ENCODE peak calls at places on chromosomes 6 and 20, in six cellular contexts. G is breast epithelium, V is GM23248, X is mammary epithelial cell, A is heart left ventricle, C is uterus. U is an unnamed sample. For H3K4me1 and H3K9me3, the result is how much of the 10 kb centered on the place peaks cover.

GRCh38 chr20:41956316-41957050 is 338.3 kb upstream of the CHD6 start:
- DNase-seq in G (no peak), V (peak), X (no peak), A (no peak), C (no peak), U (no peak)

GRCh38 chr20:18738055-18738454 is 75.5 kb upstream of the SCP2D1 start:
- DNase-seq in G (no peak), V (peak), X (no peak), A (no peak), C (no peak), U (no peak)

GRCh38 chr6:8084586-8084985 is 17.8 kb downstream of the EEF1E1 start:
- DNase-seq in G (no peak), V (peak), X (no peak), A (no peak), C (no peak), U (no peak)

GRCh38 chr6:90078513-90079289 is 184.4 kb downstream of the GJA10 start:
- DNase-seq in G (no peak), V (peak), X (no peak), A (no peak), C (no peak), U (no peak)

GRCh38 chr6:166253277-166254229 is 54.6 kb downstream of the PRR18 start:
- DNase-seq in G (no peak), V (peak), X (no peak), A (peak), C (no peak), U (peak)

GRCh38 chr20:62118113-62119043 is 3.9 kb upstream of the LSM14B start:
- DNase-seq in G (no peak), V (no peak), X (no peak), A (no peak), C (no peak), U (no peak)

GRCh38 chr6:83536034-83536646 is 23.8 kb downstream of the PRSS35 start:
- DNase-seq in G (no peak), V (peak), X (peak), A (peak), C (no peak), U (peak)

GRCh38 chr6:154981071-154981373 is 14.1 kb upstream of the TIAM2 start:
- DNase-seq in G (no peak), V (no peak), X (peak), A (no peak), C (no peak), U (no peak)

GRCh38 chr6:128409003-128409402 is 111.4 kb downstream of the PTPRK start:
- DNase-seq in G (no peak), V (no peak), X (no peak), A (no peak), C (no peak), U (no peak)

GRCh38 chr6:87700729-87701675 is 1.0 kb downstream of the AKIRIN2 start:
- DNase-seq in G (no peak), V (peak), X (peak), A (peak), C (peak), U (peak)

GRCh38 chr6:53734473-53735299 is 60.1 kb upstream of the LRRC1 start:
- DNase-seq in G (no peak), V (peak), X (peak), A (peak), C (no peak), U (no peak)

GRCh38 chr6:134802426-134803058 is 147.4 kb downstream of the ALDH8A1 start:
- DNase-seq in G (no peak), V (no peak), X (peak), A (no peak), C (no peak), U (no peak)

GRCh38 chr20:14716251-14716650 is 378.8 kb upstream of the FLRT3 start:
- DNase-seq in G (no peak), V (no peak), X (no peak), A (no peak), C (no peak), U (no peak)

GRCh38 chr6:152356659-152357058 is 280.5 kb downstream of the SYNE1 start:
- DNase-seq in G (no peak), V (peak), X (peak), A (no peak), C (no peak), U (no peak)

GRCh38 chr20:41150664-41151063 is 13.3 kb downstream of the PLCG1 start:
- DNase-seq in G (no peak), V (peak), X (no peak), A (peak), C (no peak), U (peak)

GRCh38 chr20:17614176-17614811 is 44.4 kb downstream of the DSTN start:
- DNase-seq in G (no peak), V (peak), X (no peak), A (peak), C (peak), U (peak)

GRCh38 chr6:52984247-52984646 is 10.8 kb downstream of the GSTA4 start:
- DNase-seq in G (no peak), V (peak), X (peak), A (no peak), C (no peak), U (no peak)

GRCh38 chr20:1296117-1296610 is 30.1 kb downstream of the SNPH start:
- DNase-seq in G (no peak), V (no peak), X (no peak), A (no peak), C (no peak), U (no peak)

GRCh38 chr20:56343861-56344381 is 14.9 kb upstream of the FAM210B start:
- DNase-seq in G (no peak), V (peak), X (peak), A (peak), C (no peak), U (peak)

GRCh38 chr6:158060447-158061360 is 79.0 kb downstream of the SYNJ2 start:
- DNase-seq in G (peak), V (peak), X (peak), A (peak), C (peak), U (peak)

GRCh38 chr6:84424956-84425355 is 197.5 kb upstream of the CEP162 start:
- DNase-seq in G (no peak), V (no peak), X (no peak), A (no peak), C (no peak), U (no peak)

GRCh38 chr6:18395177-18395850 is 8.2 kb downstream of the RNF144B start:
- DNase-seq in G (no peak), V (no peak), X (no peak), A (no peak), C (no peak), U (no peak)

GRCh38 chr6:31889331-31889972 is 8.0 kb downstream of the EHMT2 start:
- DNase-seq in G (no peak), V (no peak), X (no peak), A (no peak), C (no peak), U (no peak)

GRCh38 chr6:157663261-157663660 is 159.8 kb upstream of the SNX9 start:
- DNase-seq in G (no peak), V (no peak), X (no peak), A (no peak), C (no peak), U (no peak)

GRCh38 chr6:23176883-23177282 is 607.5 kb downstream of the HDGFL1 start:
- DNase-seq in G (no peak), V (peak), X (no peak), A (no peak), C (no peak), U (peak)

GRCh38 chr6:151412905-151413304 is 21.5 kb upstream of the ZBTB2 start:
- DNase-seq in G (no peak), V (no peak), X (no peak), A (no peak), C (no peak), U (no peak)

GRCh38 chr6:125546827-125547226 is 202.6 kb upstream of the HEY2 start:
- DNase-seq in G (no peak), V (peak), X (no peak), A (peak), C (no peak), U (peak)

GRCh38 chr6:108027594-108027993 is 46.9 kb downstream of the OSTM1 start:
- DNase-seq in G (no peak), V (peak), X (peak), A (no peak), C (no peak), U (no peak)

GRCh38 chr6:3247255-3248146 is 11.2 kb upstream of the PSMG4 start:
- DNase-seq in G (no peak), V (peak), X (peak), A (peak), C (peak), U (peak)

GRCh38 chr20:37385659-37386504 is 39.9 kb downstream of the SRC start:
- DNase-seq in G (no peak), V (no peak), X (no peak), A (no peak), C (no peak), U (peak)

GRCh38 chr6:106972500-106972899 is 2.0 kb downstream of the CD24 start:
- DNase-seq in G (no peak), V (no peak), X (peak), A (no peak), C (no peak), U (no peak)

GRCh38 chr6:106974337-106974998 is at the start of gene CD24:
- DNase-seq in G (peak), V (no peak), X (peak), A (no peak), C (no peak), U (no peak)

GRCh38 chr6:106973018-106973840 is 1.3 kb downstream of the CD24 start:
- DNase-seq in G (peak), V (no peak), X (peak), A (peak), C (no peak), U (no peak)

GRCh38 chr6:106974999-106975698 is 620 bp upstream of the CD24 start:
- DNase-seq in G (peak), V (peak), X (peak), A (peak), C (no peak), U (peak)

GRCh38 chr6:106973841-106974336 is 640 bp downstream of the CD24 start:
- DNase-seq in G (peak), V (peak), X (peak), A (no peak), C (no peak), U (no peak)
- H3K4me3 ChIP-seq in G (peak), V (peak), X (peak), A (no peak), C (peak), U (peak)

GRCh38 chr6:100462990-100463684 is 1.6 kb downstream of the SIM1 start:
- DNase-seq in G (no peak), V (no peak), X (no peak), A (no peak), C (no peak), U (no peak)
- H3K4me1 ChIP-seq in G (under half), V (under half), X (under half), A (under half), C (under half), U (under half)

DNA sequence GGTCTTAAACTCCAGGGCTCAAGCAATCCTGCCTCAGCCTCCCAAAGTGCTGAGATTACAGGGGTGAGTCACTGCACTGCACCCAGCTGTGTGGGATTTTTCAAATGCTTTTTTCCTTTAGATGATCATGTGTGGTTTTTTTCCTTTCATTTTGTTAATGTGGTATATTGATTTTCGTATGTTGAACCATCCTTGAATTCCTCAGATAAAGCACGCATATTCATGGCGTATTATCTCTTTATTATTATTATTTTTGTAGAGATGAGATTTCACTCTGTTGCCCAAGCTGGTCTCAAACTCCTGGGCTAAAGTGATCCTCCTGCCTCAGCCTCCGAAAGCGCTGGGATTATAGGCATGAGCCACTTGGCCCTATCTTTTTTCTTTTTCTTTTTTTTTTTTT is 7.0 kb downstream of the ZGPAT start:
- DNase-seq in G (no peak), V (peak), X (no peak), A (no peak), C (no peak), U (no peak)
- H3K9me3 ChIP-seq in G (under half), V (under half), X (under half), A (under half), C (under half), U (under half)

GRCh38 chr20:46056970-46057855 is 28.2 kb downstream of the SLC12A5 start:
- DNase-seq in G (no peak), V (peak), X (peak), A (peak), C (peak), U (peak)
- H3K4me3 ChIP-seq in G (peak), V (peak), X (no peak), A (peak), C (no peak), U (no peak)

DNA sequence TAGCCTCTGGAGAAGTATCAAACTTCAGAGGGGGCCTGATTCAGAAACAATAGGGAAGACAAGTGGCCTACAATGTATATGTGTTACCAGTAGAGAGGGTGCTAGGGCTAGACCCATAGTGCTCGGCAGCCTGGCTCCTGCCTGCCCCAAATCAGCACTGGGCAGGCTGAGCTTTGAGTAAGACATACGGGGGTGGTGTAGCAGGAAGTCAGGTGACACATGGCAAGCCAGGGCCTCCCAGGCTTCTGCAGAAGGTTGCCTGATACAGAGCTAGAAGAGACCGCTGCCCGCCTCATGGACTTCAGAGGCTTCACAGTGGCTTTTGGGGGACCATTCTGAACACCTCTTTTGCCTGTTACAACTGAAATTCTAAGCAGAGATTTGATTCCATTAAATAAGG is 43.4 kb downstream of the RALY start:
- DNase-seq in G (no peak), V (peak), X (peak), A (no peak), C (no peak), U (peak)
- H3K4me1 ChIP-seq in G (under half), V (under half), X (under half), A (under half), C (under half), U (under half)

GRCh38 chr6:159470400-159470799 is 222.6 kb downstream of the SOD2 start:
- DNase-seq in G (no peak), V (no peak), X (no peak), A (no peak), C (no peak), U (no peak)
- H3K9me3 ChIP-seq in G (under half), V (under half), X (under half), A (under half), C (under half), U (under half)

DNA sequence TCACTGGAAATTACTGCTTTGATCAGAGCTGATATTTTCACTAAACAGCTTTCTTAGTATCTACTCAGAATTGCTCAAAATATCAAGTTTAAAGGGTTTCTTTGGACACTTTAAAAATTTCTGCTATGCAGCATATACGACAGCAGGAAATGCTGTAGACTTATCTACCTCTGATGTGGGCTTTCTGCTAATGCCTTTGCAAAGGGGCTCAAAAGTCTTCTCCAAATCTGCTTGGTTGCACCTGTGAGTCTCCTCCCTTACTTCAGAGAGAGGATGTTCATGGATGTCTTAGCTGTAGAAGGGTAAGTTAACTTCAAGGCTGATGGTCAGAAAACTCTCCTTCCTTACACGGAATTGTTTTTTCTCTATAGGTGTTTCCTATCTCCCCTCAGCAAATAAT is 19.9 kb upstream of the NUS1 start:
- DNase-seq in G (no peak), V (no peak), X (no peak), A (no peak), C (no peak), U (no peak)
- H3K4me3 ChIP-seq in G (no peak), V (no peak), X (no peak), A (no peak), C (no peak), U (no peak)

GRCh38 chr6:10418862-10419748 is 4.2 kb upstream of the TFAP2A start:
- DNase-seq in G (peak), V (no peak), X (peak), A (no peak), C (no peak), U (no peak)

GRCh38 chr6:10418361-10418861 is 3.5 kb upstream of the TFAP2A start:
- DNase-seq in G (no peak), V (no peak), X (peak), A (no peak), C (no peak), U (no peak)

GRCh38 chr6:10416863-10417641 is 2.2 kb upstream of the TFAP2A start:
- DNase-seq in G (no peak), V (no peak), X (peak), A (no peak), C (no peak), U (no peak)

GRCh38 chr6:10416516-10416862 is 1.6 kb upstream of the TFAP2A start:
- DNase-seq in G (no peak), V (no peak), X (no peak), A (no peak), C (no peak), U (no peak)

GRCh38 chr6:10417681-10418104 is 2.8 kb upstream of the TFAP2A start:
- DNase-seq in G (no peak), V (no peak), X (peak), A (no peak), C (no peak), U (no peak)
- H3K4me1 ChIP-seq in G (under half), V (under half), X (under half), A (under half), C (under half), U (under half)

DNA sequence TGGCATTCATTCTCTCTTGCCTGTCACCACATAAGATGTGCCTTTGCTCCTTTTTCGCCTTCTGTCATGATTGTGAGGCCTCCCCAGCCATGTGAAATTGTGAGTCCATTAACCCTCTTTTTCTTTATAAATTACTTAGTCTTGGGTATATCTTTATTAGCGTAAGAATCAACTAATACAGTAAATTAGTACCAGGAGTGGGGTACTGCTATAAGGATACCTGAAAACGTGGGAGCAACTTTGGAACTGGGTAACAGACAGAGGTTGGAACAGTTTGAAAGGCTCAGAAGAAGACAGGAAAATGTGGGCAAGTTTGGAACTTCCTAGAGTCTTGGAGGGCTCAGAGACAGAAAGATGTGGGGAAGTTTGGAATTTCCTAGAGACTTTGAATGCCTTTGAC is 46.6 kb downstream of the RNF182 start:
- DNase-seq in G (no peak), V (no peak), X (no peak), A (no peak), C (no peak), U (no peak)
- H3K9me3 ChIP-seq in G (under half), V (under half), X (under half), A (under half), C (under half), U (under half)

GRCh38 chr20:31846793-31847138 is 1.4 kb upstream of the FOXS1 start:
- DNase-seq in G (no peak), V (no peak), X (no peak), A (no peak), C (no peak), U (no peak)

GRCh38 chr20:31843288-31843687 is 2.1 kb downstream of the FOXS1 start:
- DNase-seq in G (no peak), V (no peak), X (no peak), A (no peak), C (no peak), U (peak)

GRCh38 chr20:31845300-31845863 is at the start of gene FOXS1:
- DNase-seq in G (no peak), V (no peak), X (no peak), A (peak), C (peak), U (peak)

GRCh38 chr20:31843881-31844280 is 1.5 kb downstream of the FOXS1 start:
- DNase-seq in G (no peak), V (no peak), X (no peak), A (no peak), C (no peak), U (no peak)

DNA sequence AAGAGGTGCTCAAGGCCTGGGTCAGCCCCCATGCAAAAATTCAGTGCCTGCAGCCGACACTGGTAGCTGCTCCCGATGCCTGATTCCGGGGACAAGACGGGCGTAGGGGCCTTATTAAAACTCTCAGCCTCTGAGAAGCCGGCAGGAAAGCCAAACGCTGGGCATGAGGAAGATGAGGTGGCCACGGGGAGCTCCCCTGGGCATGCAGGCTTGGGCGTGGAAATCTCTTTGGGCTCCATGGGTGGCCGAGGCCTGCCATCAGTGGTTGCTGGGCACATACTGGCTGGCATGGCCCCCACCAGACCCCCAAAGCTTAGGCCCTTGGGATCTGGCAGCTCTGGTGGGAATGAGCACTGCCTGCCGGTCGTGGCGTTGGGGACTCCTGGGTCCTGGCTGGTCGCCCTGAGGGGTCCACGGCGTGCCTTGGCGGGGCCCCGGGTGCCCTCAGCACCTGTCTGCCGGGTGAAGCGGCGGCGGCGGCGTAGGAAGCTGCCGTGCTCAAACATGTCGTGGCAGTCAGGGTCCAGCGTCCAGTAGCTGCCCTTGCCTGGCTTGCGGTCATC is 586 bp downstream of the FOXS1 start:
- DNase-seq in G (no peak), V (no peak), X (no peak), A (no peak), C (no peak), U (peak)
- H3K4me3 ChIP-seq in G (peak), V (no peak), X (no peak), A (peak), C (no peak), U (peak)

U was measured in right cardiac atrium.